ENCODE peak calls at places on chromosomes 7 and 10, in seven cellular contexts. One of them, this sample, is unnamed.

GRCh38 chr7:157399086-157399687 is 62.4 kb downstream of the DNAJB6 start:
- DNase-seq in A549: no peak
- DNase-seq in H1: no peak
- DNase-seq in HCT116: no peak
- DNase-seq in HepG2: no peak
- DNase-seq in IMR-90: no peak
- DNase-seq in GM12878: no peak
- DNase-seq in this sample: no peak

GRCh38 chr10:97570789-97571536 is 1.6 kb upstream of the ANKRD2 start:
- DNase-seq in A549: no peak
- DNase-seq in H1: no peak
- DNase-seq in HCT116: no peak
- DNase-seq in HepG2: no peak
- DNase-seq in IMR-90: no peak
- DNase-seq in GM12878: no peak
- DNase-seq in this sample: no peak

GRCh38 chr7:40647719-40648118 is 512.9 kb downstream of the SUGCT start:
- DNase-seq in A549: no peak
- DNase-seq in H1: no peak
- DNase-seq in HCT116: no peak
- DNase-seq in HepG2: no peak
- DNase-seq in IMR-90: peak; percentile 64
- DNase-seq in GM12878: no peak
- DNase-seq in this sample: no peak

GRCh38 chr10:921471-922414 is 9.8 kb downstream of the LARP4B start:
- DNase-seq in A549: no peak
- DNase-seq in H1: no peak
- DNase-seq in HCT116: no peak
- DNase-seq in HepG2: no peak
- DNase-seq in IMR-90: peak; percentile 72
- DNase-seq in GM12878: no peak
- DNase-seq in this sample: no peak

GRCh38 chr7:159083001-159083697 is 61.5 kb downstream of the VIPR2 start:
- DNase-seq in A549: no peak
- DNase-seq in H1: no peak
- DNase-seq in HCT116: no peak
- DNase-seq in HepG2: no peak
- DNase-seq in IMR-90: no peak
- DNase-seq in GM12878: no peak
- DNase-seq in this sample: no peak

GRCh38 chr7:438361-438760 is 81.3 kb downstream of the PDGFA start:
- DNase-seq in A549: no peak
- DNase-seq in H1: no peak
- DNase-seq in HCT116: no peak
- DNase-seq in HepG2: no peak
- DNase-seq in IMR-90: no peak
- DNase-seq in GM12878: no peak
- DNase-seq in this sample: no peak

GRCh38 chr10:124095096-124095495 is 1.7 kb upstream of the CHST15 start:
- DNase-seq in A549: no peak
- DNase-seq in H1: no peak
- DNase-seq in HCT116: no peak
- DNase-seq in HepG2: no peak
- DNase-seq in IMR-90: no peak
- DNase-seq in GM12878: no peak
- DNase-seq in this sample: peak; percentile 82

GRCh38 chr7:19020062-19020461 is 97.4 kb downstream of the TWIST1 start:
- DNase-seq in A549: no peak
- DNase-seq in H1: no peak
- DNase-seq in HCT116: no peak
- DNase-seq in HepG2: no peak
- DNase-seq in IMR-90: no peak
- DNase-seq in GM12878: no peak
- DNase-seq in this sample: no peak

GRCh38 chr10:69474688-69475432 is 23.6 kb downstream of the TSPAN15 start:
- DNase-seq in A549: peak; percentile 54
- DNase-seq in H1: no peak
- DNase-seq in HCT116: no peak
- DNase-seq in HepG2: no peak
- DNase-seq in IMR-90: peak; percentile 51
- DNase-seq in GM12878: no peak
- DNase-seq in this sample: peak; percentile 33

GRCh38 chr10:12839941-12840611 is 161.4 kb downstream of the CCDC3 start:
- DNase-seq in A549: no peak
- DNase-seq in H1: no peak
- DNase-seq in HCT116: no peak
- DNase-seq in HepG2: no peak
- DNase-seq in IMR-90: no peak
- DNase-seq in GM12878: no peak
- DNase-seq in this sample: no peak

GRCh38 chr10:77710759-77711682 is 73.4 kb upstream of the KCNMA1 start:
- DNase-seq in A549: peak; percentile 48
- DNase-seq in H1: peak; percentile 62
- DNase-seq in HCT116: peak; percentile 6
- DNase-seq in HepG2: peak; percentile 5
- DNase-seq in IMR-90: peak; percentile 44
- DNase-seq in GM12878: no peak
- DNase-seq in this sample: peak; percentile 73

GRCh38 chr7:16232273-16232672 is 189.1 kb downstream of the CRPPA start:
- DNase-seq in A549: no peak
- DNase-seq in H1: no peak
- DNase-seq in HCT116: no peak
- DNase-seq in HepG2: no peak
- DNase-seq in IMR-90: no peak
- DNase-seq in GM12878: no peak
- DNase-seq in this sample: no peak

GRCh38 chr10:58796242-58796641 is 283.6 kb downstream of the BICC1 start:
- DNase-seq in A549: no peak
- DNase-seq in H1: no peak
- DNase-seq in HCT116: no peak
- DNase-seq in HepG2: no peak
- DNase-seq in IMR-90: no peak
- DNase-seq in GM12878: no peak
- DNase-seq in this sample: no peak

GRCh38 chr10:46541017-46541661 is 15.3 kb downstream of the GPRIN2 start:
- DNase-seq in A549: peak; percentile 94
- DNase-seq in H1: no peak
- DNase-seq in HCT116: no peak
- DNase-seq in HepG2: no peak
- DNase-seq in IMR-90: no peak
- DNase-seq in GM12878: no peak
- DNase-seq in this sample: no peak
- H3K4me2 ChIP-seq in A549: peak overlapping the region; percentile 84
- H3K4me2 ChIP-seq in H1: peak overlapping the region; percentile 55
- H3K4me2 ChIP-seq in HCT116: no peak overlapping the region
- H3K4me2 ChIP-seq in HepG2: no peak overlapping the region
- H3K4me2 ChIP-seq in IMR-90: no peak overlapping the region
- H3K4me2 ChIP-seq in GM12878: no peak overlapping the region
- H3K4me2 ChIP-seq in this sample: no peak overlapping the region

DNA sequence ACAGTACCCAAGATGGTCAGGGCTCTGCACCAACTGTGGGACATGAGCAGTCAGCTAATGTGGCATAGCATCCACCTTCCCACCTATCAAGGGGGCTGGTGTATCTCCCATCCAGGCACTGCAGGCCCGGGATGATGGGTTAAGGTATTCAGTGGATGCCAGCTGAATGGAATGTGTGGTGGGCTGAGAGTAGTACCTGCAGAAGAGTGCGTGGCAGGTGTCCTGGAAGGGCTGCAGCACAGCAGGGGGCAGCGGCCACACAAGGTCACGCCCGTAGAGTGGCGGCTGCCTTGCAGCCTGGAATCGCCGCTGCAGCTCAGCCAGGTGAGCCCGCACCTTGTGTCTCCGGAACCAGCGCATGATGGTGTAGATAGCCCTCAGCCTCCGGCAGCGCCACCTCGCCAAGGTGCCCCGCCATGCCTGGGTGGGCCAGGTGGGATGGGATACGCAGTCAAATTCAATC is 13.3 kb downstream of the MYO1G start:
- DNase-seq in A549: no peak
- DNase-seq in H1: no peak
- DNase-seq in HCT116: no peak
- DNase-seq in HepG2: no peak
- DNase-seq in IMR-90: no peak
- DNase-seq in GM12878: no peak
- DNase-seq in this sample: no peak
- TF ChIP-seq POLR2A in A549: no peak
- TF ChIP-seq POLR2A in H1: no peak
- TF ChIP-seq POLR2A in HCT116: no peak
- TF ChIP-seq POLR2A in HepG2: no peak
- TF ChIP-seq POLR2A in IMR-90: no peak
- TF ChIP-seq POLR2A in GM12878: peak; percentile 59
- TF ChIP-seq POLR2A in this sample: no peak

GRCh38 chr10:116702165-116702564 is 40.2 kb downstream of the HSPA12A start:
- DNase-seq in A549: no peak
- DNase-seq in H1: no peak
- DNase-seq in HCT116: no peak
- DNase-seq in HepG2: no peak
- DNase-seq in IMR-90: no peak
- DNase-seq in GM12878: no peak
- DNase-seq in this sample: no peak
- H3K4me2 ChIP-seq in A549: no peak overlapping the region
- H3K4me2 ChIP-seq in H1: no peak overlapping the region
- H3K4me2 ChIP-seq in HCT116: no peak overlapping the region
- H3K4me2 ChIP-seq in HepG2: no peak overlapping the region
- H3K4me2 ChIP-seq in IMR-90: no peak overlapping the region
- H3K4me2 ChIP-seq in GM12878: no peak overlapping the region
- H3K4me2 ChIP-seq in this sample: no peak overlapping the region

DNA sequence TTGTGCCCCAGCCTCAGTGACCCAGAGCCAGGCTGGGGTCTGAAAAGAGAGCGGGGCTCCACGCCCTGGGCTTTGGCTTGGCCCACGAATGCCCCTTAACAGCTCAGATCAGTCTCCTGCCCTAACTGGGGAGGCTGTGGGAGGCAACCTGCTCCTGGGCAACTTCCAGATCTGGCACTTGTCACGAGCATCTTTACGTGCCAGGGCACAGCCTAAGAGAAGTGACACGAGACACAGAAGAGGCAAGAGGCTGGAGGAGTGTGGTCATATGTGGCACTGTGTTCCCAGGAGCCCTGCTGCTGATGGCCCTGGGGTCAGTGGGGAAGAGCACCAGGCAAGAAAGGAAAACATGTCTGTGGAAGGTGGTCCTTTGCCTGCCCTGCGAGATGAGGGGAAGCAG is 97.8 kb upstream of the BTBD16 start:
- DNase-seq in A549: no peak
- DNase-seq in H1: no peak
- DNase-seq in HCT116: no peak
- DNase-seq in HepG2: no peak
- DNase-seq in IMR-90: no peak
- DNase-seq in GM12878: no peak
- DNase-seq in this sample: no peak
- TF ChIP-seq POLR2A in A549: no peak
- TF ChIP-seq POLR2A in H1: no peak
- TF ChIP-seq POLR2A in HCT116: no peak
- TF ChIP-seq POLR2A in HepG2: no peak
- TF ChIP-seq POLR2A in IMR-90: no peak
- TF ChIP-seq POLR2A in GM12878: no peak
- TF ChIP-seq POLR2A in this sample: no peak

DNA sequence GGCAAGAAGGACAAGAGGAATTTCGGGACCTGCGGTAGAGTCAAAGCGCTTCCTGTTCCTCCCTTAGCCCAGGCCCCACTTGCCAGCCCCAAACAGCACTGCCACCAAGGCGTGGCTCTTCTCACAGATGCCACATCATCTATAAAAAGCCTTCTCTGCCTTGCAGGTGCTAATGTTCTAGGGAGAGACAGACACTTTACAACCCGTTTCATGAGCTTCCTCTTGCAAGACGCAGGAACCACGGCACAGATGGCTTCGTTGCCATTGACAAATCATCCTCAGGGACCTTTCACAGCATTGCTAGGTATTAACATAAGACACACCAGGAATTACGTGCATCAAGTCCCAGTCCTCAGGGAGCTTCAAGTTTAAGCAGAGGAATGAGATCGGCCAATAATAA is 180.9 kb downstream of the JCAD start:
- DNase-seq in A549: no peak
- DNase-seq in H1: no peak
- DNase-seq in HCT116: no peak
- DNase-seq in HepG2: no peak
- DNase-seq in IMR-90: no peak
- DNase-seq in GM12878: no peak
- DNase-seq in this sample: no peak
- H3K4me2 ChIP-seq in A549: no peak overlapping the region
- H3K4me2 ChIP-seq in H1: no peak overlapping the region
- H3K4me2 ChIP-seq in HCT116: no peak overlapping the region
- H3K4me2 ChIP-seq in HepG2: no peak overlapping the region
- H3K4me2 ChIP-seq in IMR-90: no peak overlapping the region
- H3K4me2 ChIP-seq in GM12878: no peak overlapping the region
- H3K4me2 ChIP-seq in this sample: no peak overlapping the region

This sample was measured in endothelial cell of umbilical vein.